ENCODE peak calls at places on chromosomes 12 and 14, in ten cellular contexts. B is HepG2, W is heart left ventricle, H is breast epithelium, Z is uterus, A is transverse colon, X is IMR-90, G is A549, I is adrenal gland, V is tibial nerve. P is an unnamed sample.

GRCh38 chr12:113143959-113144358 is 5.6 kb upstream of the CFAP73 start:
- DNase-seq in Z (no peak), G (no peak), B (no peak), H (no peak), V (no peak), A (no peak), X (no peak), I (no peak), W (no peak), P (no peak)

GRCh38 chr12:30694971-30695326 is 720 bp downstream of the IPO8 start:
- DNase-seq in V (no peak), A (peak), Z (peak), W (peak), I (peak), H (no peak), B (peak), G (peak), X (peak), P (peak)

GRCh38 chr12:98901189-98901588 is 256.1 kb downstream of the APAF1 start:
- DNase-seq in H (no peak), Z (no peak), W (no peak), B (no peak), V (no peak), I (no peak), X (no peak), A (no peak), G (no peak), P (no peak)

GRCh38 chr14:79658224-79658623 is 553.1 kb downstream of the DIO2 start:
- DNase-seq in Z (no peak), W (no peak), V (no peak), G (no peak), H (no peak), X (no peak), I (no peak), B (no peak), A (no peak), P (no peak)

GRCh38 chr12:125029756-125030358 is 35.4 kb upstream of the AACS start:
- DNase-seq in W (no peak), I (no peak), V (no peak), B (no peak), G (no peak), H (no peak), Z (no peak), X (peak), A (no peak), P (no peak)

GRCh38 chr14:71776463-71777359 is 155.5 kb upstream of the RGS6 start:
- DNase-seq in B (no peak), W (no peak), X (peak), V (no peak), I (peak), A (no peak), G (no peak), Z (no peak), H (no peak), P (no peak)

GRCh38 chr12:110256780-110257431 is 24.1 kb upstream of the ATP2A2 start:
- DNase-seq in W (peak), Z (no peak), G (no peak), B (no peak), H (no peak), I (peak), A (no peak), V (peak), X (no peak), P (peak)

GRCh38 chr14:67622675-67623074 is 3.0 kb downstream of the ARG2 start:
- DNase-seq in X (peak), G (no peak), H (no peak), B (peak), A (no peak), V (no peak), I (peak), Z (no peak), W (no peak), P (no peak)

GRCh38 chr14:41859336-41859735 is 252.7 kb downstream of the LRFN5 start:
- DNase-seq in V (no peak), I (no peak), A (no peak), Z (no peak), W (no peak), H (no peak), G (no peak), X (peak), B (no peak), P (no peak)

GRCh38 chr12:89856431-89856830 is 147.8 kb upstream of the ATP2B1 start:
- DNase-seq in A (no peak), X (peak), I (no peak), H (no peak), B (no peak), Z (no peak), W (no peak), G (no peak), V (no peak), P (no peak)

GRCh38 chr14:61385002-61385685 is 63.8 kb downstream of the PRKCH start:
- DNase-seq in Z (no peak), B (no peak), V (no peak), H (no peak), W (no peak), I (no peak), X (no peak), G (no peak), A (peak), P (no peak)

GRCh38 chr12:90575995-90576394 is 379.0 kb downstream of the CCER1 start:
- DNase-seq in B (no peak), I (no peak), V (no peak), W (no peak), X (no peak), G (no peak), A (no peak), H (no peak), Z (no peak), P (no peak)

GRCh38 chr12:13288937-13289643 is 92.6 kb downstream of the EMP1 start:
- DNase-seq in W (no peak), B (no peak), H (no peak), A (no peak), G (no peak), X (no peak), Z (no peak), I (no peak), V (no peak), P (peak)

GRCh38 chr14:34258318-34258717 is 203.7 kb downstream of the SPTSSA start:
- DNase-seq in G (peak), B (no peak), Z (peak), I (no peak), H (no peak), W (no peak), X (peak), A (no peak), V (no peak), P (no peak)

GRCh38 chr12:113334786-113335539 is at the start of gene SLC8B1:
- DNase-seq in G (peak), V (peak), X (peak), I (peak), H (peak), A (peak), W (peak), Z (peak), B (peak), P (peak)

GRCh38 chr12:6507102-6507998 is 13.4 kb downstream of the NCAPD2 start:
- DNase-seq in H (no peak), X (peak), V (no peak), B (no peak), I (no peak), W (no peak), A (no peak), Z (no peak), G (no peak), P (no peak)

GRCh38 chr14:90791481-90791880 is 24.7 kb downstream of the TTC7B start:
- DNase-seq in B (no peak), I (no peak), X (no peak), H (no peak), G (no peak), A (no peak), Z (no peak), V (no peak), W (no peak), P (no peak)
- TF ChIP-seq POLR2A in B (no peak), I (no peak), X (no peak), H (no peak), G (no peak), A (no peak), Z (no peak), V (no peak), W (no peak), P (no peak)

GRCh38 chr14:45819107-45819506 is 566.1 kb upstream of the MIS18BP1 start:
- DNase-seq in I (no peak), V (no peak), A (no peak), W (no peak), B (no peak), X (no peak), G (no peak), H (no peak), Z (no peak), P (no peak)
- H3K27ac ChIP-seq in I (no peak), V (no peak), A (no peak), W (no peak), B (no peak), X (no peak), G (no peak), H (no peak), Z (no peak), P (no peak)

GRCh38 chr12:68279227-68280054 is 26.0 kb upstream of the IL22 start:
- DNase-seq in I (peak), A (no peak), G (no peak), Z (no peak), V (no peak), X (peak), H (no peak), W (no peak), B (peak), P (peak)

GRCh38 chr12:68271346-68271745 is 17.9 kb upstream of the IL22 start:
- DNase-seq in A (no peak), Z (no peak), X (peak), G (no peak), I (no peak), B (no peak), H (no peak), W (no peak), V (no peak), P (no peak)

GRCh38 chr12:68272732-68273131 is 19.3 kb upstream of the IL22 start:
- DNase-seq in B (no peak), I (no peak), G (no peak), X (no peak), Z (no peak), V (no peak), H (no peak), A (no peak), W (no peak), P (no peak)

GRCh38 chr12:68280240-68280639 is 26.8 kb upstream of the IL22 start:
- DNase-seq in I (no peak), A (no peak), X (no peak), G (no peak), V (no peak), H (no peak), Z (no peak), B (no peak), W (no peak), P (no peak)

DNA sequence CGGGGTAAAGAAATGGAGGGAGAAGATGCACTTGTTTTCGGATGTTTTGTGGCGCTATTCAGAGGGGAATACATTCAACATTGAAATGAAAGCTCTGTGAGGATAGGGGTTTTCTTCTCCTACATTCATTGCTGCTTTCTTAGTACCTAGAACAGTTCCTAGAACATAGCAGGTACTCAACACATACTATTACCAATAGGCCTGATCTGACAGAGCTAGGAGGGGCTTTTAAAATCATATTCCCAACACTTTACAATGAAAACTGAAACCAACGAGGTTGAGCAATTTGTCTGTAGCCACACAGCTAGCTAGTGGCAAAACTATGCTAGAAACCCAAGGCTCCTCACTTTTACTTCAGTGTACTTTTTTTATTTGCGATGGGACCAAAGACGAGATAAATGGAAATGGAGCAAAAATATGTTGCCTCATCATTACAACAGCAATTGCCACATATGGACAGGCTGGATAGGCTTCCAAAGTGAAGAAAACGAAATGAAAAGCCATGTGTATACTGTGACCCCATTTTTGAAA is 23.1 kb upstream of the IL22 start:
- DNase-seq in V (no peak), Z (no peak), X (no peak), I (no peak), B (no peak), G (no peak), W (no peak), A (no peak), H (no peak), P (no peak)
- TF ChIP-seq POLR2A in V (no peak), Z (no peak), X (no peak), I (no peak), B (no peak), G (no peak), W (no peak), A (no peak), H (no peak), P (no peak)

GRCh38 chr12:59121466-59121865 is 201.2 kb upstream of the LRIG3 start:
- DNase-seq in I (no peak), B (no peak), G (no peak), H (no peak), W (no peak), X (no peak), Z (no peak), V (no peak), A (no peak), P (no peak)
- H3K27ac ChIP-seq in I (no peak), B (no peak), G (no peak), H (peak), W (no peak), X (no peak), Z (no peak), V (no peak), A (no peak), P (no peak)

DNA sequence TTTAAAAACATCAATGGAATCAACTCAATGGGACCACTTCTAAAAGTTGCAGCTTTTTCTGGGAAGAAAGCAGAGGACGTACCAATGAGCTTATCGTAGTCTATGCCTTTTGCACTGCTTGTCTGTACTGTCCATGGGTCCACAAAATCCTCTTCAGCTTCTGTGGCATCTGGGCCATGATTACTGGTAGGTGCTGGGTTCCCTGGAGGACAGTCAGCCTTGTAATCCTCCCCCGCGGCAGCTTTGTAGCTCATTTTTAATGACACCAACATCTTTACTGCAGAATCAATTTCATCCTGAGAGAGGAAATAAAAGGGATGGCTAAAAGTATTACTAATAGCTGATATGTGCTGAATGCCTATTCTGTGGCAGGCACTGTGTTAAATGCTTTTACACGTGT is 38.5 kb downstream of the SLC25A47 start:
- DNase-seq in Z (no peak), G (no peak), V (no peak), I (no peak), X (no peak), W (no peak), H (no peak), A (no peak), B (no peak), P (no peak)
- TF ChIP-seq POLR2A in Z (no peak), G (no peak), V (no peak), I (no peak), X (no peak), W (no peak), H (no peak), A (no peak), B (no peak), P (no peak)

GRCh38 chr12:93407963-93408283 is 30.2 kb downstream of the NUDT4 start:
- DNase-seq in V (no peak), A (no peak), B (no peak), H (no peak), I (no peak), X (no peak), G (no peak), Z (no peak), W (no peak), P (no peak)

GRCh38 chr12:93407283-93407962 is 29.7 kb downstream of the NUDT4 start:
- DNase-seq in Z (no peak), I (no peak), H (no peak), G (no peak), X (no peak), B (no peak), V (no peak), A (no peak), W (no peak), P (no peak)

GRCh38 chr12:93403988-93404803 is 26.5 kb downstream of the NUDT4 start:
- DNase-seq in W (no peak), Z (no peak), B (no peak), V (no peak), I (no peak), A (no peak), G (no peak), X (peak), H (no peak), P (no peak)

GRCh38 chr12:93402333-93403311 is 24.9 kb downstream of the NUDT4 start:
- DNase-seq in H (no peak), I (no peak), X (no peak), V (no peak), G (no peak), W (no peak), B (no peak), Z (no peak), A (no peak), P (no peak)

DNA sequence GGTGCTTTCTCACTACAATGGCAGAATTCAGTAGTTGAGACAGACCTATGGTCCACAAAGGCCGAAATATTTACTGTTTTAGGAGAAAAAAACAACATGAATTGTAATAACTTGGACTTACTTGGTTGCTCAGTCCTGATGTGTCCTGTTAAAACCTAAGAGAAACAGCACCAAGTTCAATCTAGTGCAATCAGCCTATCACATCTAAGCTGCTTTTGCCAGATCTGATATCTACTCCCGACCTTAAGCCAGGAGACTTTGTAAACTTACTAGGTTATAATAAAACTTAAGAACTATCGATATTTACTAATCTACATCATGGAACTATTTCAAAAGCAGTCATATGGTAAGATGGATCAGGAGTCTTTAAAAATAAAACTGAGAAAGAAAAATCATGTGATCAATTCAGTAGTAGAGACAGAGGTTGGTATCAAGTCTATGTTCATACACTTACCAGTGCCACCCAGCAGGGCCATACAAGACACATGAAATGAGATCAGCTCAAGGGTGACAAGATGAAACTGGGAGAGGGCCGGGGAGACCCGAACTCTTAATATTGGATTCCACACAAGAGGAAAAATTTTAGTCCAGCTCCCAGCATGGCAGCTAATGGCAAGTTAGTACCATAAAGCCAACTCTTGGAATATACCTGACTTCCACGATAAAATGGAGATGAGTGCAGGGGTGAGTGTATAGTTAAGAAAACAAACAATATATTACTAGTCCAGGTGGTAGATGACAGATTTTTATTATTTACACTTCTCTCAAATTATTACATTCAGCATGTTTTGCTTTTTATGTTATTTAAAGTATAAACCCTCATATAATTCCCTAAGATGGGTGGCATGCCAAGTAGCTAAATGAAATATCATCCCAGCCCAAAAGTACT is 27.5 kb downstream of the NUDT4 start:
- DNase-seq in A (no peak), W (no peak), B (no peak), Z (no peak), G (no peak), H (no peak), X (no peak), V (no peak), I (no peak), P (no peak)
- H3K27ac ChIP-seq in A (no peak), W (no peak), B (peak), Z (no peak), G (no peak), H (no peak), X (no peak), V (no peak), I (no peak), P (no peak)

GRCh38 chr14:59997966-59998365 is 78.0 kb downstream of the LRRC9 start:
- DNase-seq in I (no peak), V (no peak), G (no peak), Z (no peak), A (no peak), B (no peak), H (no peak), W (no peak), X (no peak), P (no peak)
- TF ChIP-seq POLR2A in I (no peak), V (no peak), G (no peak), Z (no peak), A (no peak), B (no peak), H (no peak), W (no peak), X (no peak), P (no peak)